ENCODE peak calls at places on chromosomes 6 and 20, in seven cellular contexts. One of them, this sample, is unnamed.

GRCh38 chr20:63775096-63775978 is 35.8 kb downstream of the SLC2A4RG start:
- DNase-seq in transverse colon: no peak
- DNase-seq in AG09309: no peak
- DNase-seq in mucosa of gallbladder: no peak
- DNase-seq in fibroblast of pulmonary artery: peak
- DNase-seq in AG10803: peak
- DNase-seq in GM10248: no peak
- DNase-seq in this sample: no peak

GRCh38 chr6:108944058-108944457 is 95.8 kb downstream of the ARMC2 start:
- DNase-seq in AG10803: no peak
- DNase-seq in mucosa of gallbladder: no peak
- DNase-seq in AG09309: no peak
- DNase-seq in transverse colon: no peak
- DNase-seq in fibroblast of pulmonary artery: peak
- DNase-seq in GM10248: no peak
- DNase-seq in this sample: no peak

GRCh38 chr6:109079981-109080380 is 14.7 kb downstream of the SESN1 start:
- DNase-seq in AG09309: no peak
- DNase-seq in fibroblast of pulmonary artery: peak
- DNase-seq in AG10803: no peak
- DNase-seq in mucosa of gallbladder: no peak
- DNase-seq in GM10248: no peak
- DNase-seq in transverse colon: no peak
- DNase-seq in this sample: no peak

GRCh38 chr6:129842137-129842536 is 19.0 kb downstream of the TMEM244 start:
- DNase-seq in AG10803: no peak
- DNase-seq in fibroblast of pulmonary artery: no peak
- DNase-seq in mucosa of gallbladder: no peak
- DNase-seq in AG09309: no peak
- DNase-seq in GM10248: no peak
- DNase-seq in transverse colon: no peak
- DNase-seq in this sample: no peak

GRCh38 chr6:7894272-7895124 is 16.1 kb downstream of the TXNDC5 start:
- DNase-seq in AG09309: peak
- DNase-seq in transverse colon: no peak
- DNase-seq in fibroblast of pulmonary artery: no peak
- DNase-seq in AG10803: peak
- DNase-seq in mucosa of gallbladder: no peak
- DNase-seq in GM10248: no peak
- DNase-seq in this sample: no peak

GRCh38 chr6:23272536-23272935 is 703.2 kb downstream of the HDGFL1 start:
- DNase-seq in mucosa of gallbladder: no peak
- DNase-seq in AG09309: no peak
- DNase-seq in AG10803: no peak
- DNase-seq in fibroblast of pulmonary artery: no peak
- DNase-seq in transverse colon: no peak
- DNase-seq in GM10248: no peak
- DNase-seq in this sample: no peak

GRCh38 chr6:129350278-129350677 is 359.7 kb downstream of the ARHGAP18 start:
- DNase-seq in fibroblast of pulmonary artery: no peak
- DNase-seq in mucosa of gallbladder: no peak
- DNase-seq in transverse colon: peak
- DNase-seq in AG10803: no peak
- DNase-seq in GM10248: no peak
- DNase-seq in AG09309: no peak
- DNase-seq in this sample: no peak

GRCh38 chr6:106253194-106253593 is 72.4 kb downstream of the ATG5 start:
- DNase-seq in fibroblast of pulmonary artery: peak
- DNase-seq in AG10803: peak
- DNase-seq in mucosa of gallbladder: no peak
- DNase-seq in AG09309: peak
- DNase-seq in GM10248: no peak
- DNase-seq in transverse colon: no peak
- DNase-seq in this sample: no peak

GRCh38 chr6:137496909-137497721 is 2.9 kb upstream of the OLIG3 start:
- DNase-seq in GM10248: no peak
- DNase-seq in AG10803: no peak
- DNase-seq in AG09309: no peak
- DNase-seq in transverse colon: no peak
- DNase-seq in mucosa of gallbladder: no peak
- DNase-seq in fibroblast of pulmonary artery: no peak
- DNase-seq in this sample: no peak

GRCh38 chr20:51451484-51451883 is 91.0 kb downstream of the NFATC2 start:
- DNase-seq in AG10803: no peak
- DNase-seq in transverse colon: no peak
- DNase-seq in GM10248: no peak
- DNase-seq in AG09309: no peak
- DNase-seq in fibroblast of pulmonary artery: no peak
- DNase-seq in mucosa of gallbladder: no peak
- DNase-seq in this sample: no peak

GRCh38 chr6:106658469-106658868 is 29.1 kb downstream of the QRSL1 start:
- DNase-seq in mucosa of gallbladder: no peak
- DNase-seq in transverse colon: no peak
- DNase-seq in fibroblast of pulmonary artery: peak
- DNase-seq in AG09309: no peak
- DNase-seq in GM10248: no peak
- DNase-seq in AG10803: no peak
- DNase-seq in this sample: no peak

GRCh38 chr6:42819803-42820508 is 38.1 kb downstream of the BICRAL start:
- DNase-seq in GM10248: no peak
- DNase-seq in transverse colon: no peak
- DNase-seq in fibroblast of pulmonary artery: peak
- DNase-seq in mucosa of gallbladder: no peak
- DNase-seq in AG10803: peak
- DNase-seq in AG09309: no peak
- DNase-seq in this sample: no peak

GRCh38 chr6:166744654-166745134 is 117.6 kb upstream of the RPS6KA2 start:
- DNase-seq in AG09309: no peak
- DNase-seq in fibroblast of pulmonary artery: no peak
- DNase-seq in mucosa of gallbladder: no peak
- DNase-seq in AG10803: no peak
- DNase-seq in transverse colon: no peak
- DNase-seq in GM10248: no peak
- DNase-seq in this sample: no peak

GRCh38 chr6:87700729-87701675 is 1.0 kb downstream of the AKIRIN2 start:
- DNase-seq in AG10803: peak
- DNase-seq in transverse colon: peak
- DNase-seq in AG09309: no peak
- DNase-seq in GM10248: peak
- DNase-seq in mucosa of gallbladder: no peak
- DNase-seq in fibroblast of pulmonary artery: peak
- DNase-seq in this sample: no peak

GRCh38 chr6:106620931-106621672 is 8.2 kb downstream of the RTN4IP1 start:
- DNase-seq in mucosa of gallbladder: no peak
- DNase-seq in AG10803: no peak
- DNase-seq in transverse colon: no peak
- DNase-seq in AG09309: peak
- DNase-seq in fibroblast of pulmonary artery: peak
- DNase-seq in GM10248: no peak
- DNase-seq in this sample: no peak

GRCh38 chr6:161418458-161418945 is 144.6 kb upstream of the AGPAT4 start:
- DNase-seq in mucosa of gallbladder: peak
- DNase-seq in transverse colon: peak
- DNase-seq in AG09309: peak
- DNase-seq in AG10803: peak
- DNase-seq in GM10248: peak
- DNase-seq in fibroblast of pulmonary artery: peak
- DNase-seq in this sample: peak

GRCh38 chr6:53984163-53984562 is 127.1 kb upstream of the MLIP start:
- DNase-seq in mucosa of gallbladder: no peak
- DNase-seq in GM10248: no peak
- DNase-seq in transverse colon: no peak
- DNase-seq in AG10803: peak
- DNase-seq in AG09309: peak
- DNase-seq in fibroblast of pulmonary artery: peak
- DNase-seq in this sample: no peak

GRCh38 chr6:88666906-88667305 is 296.5 kb downstream of the RNGTT start:
- DNase-seq in fibroblast of pulmonary artery: no peak
- DNase-seq in AG10803: no peak
- DNase-seq in AG09309: no peak
- DNase-seq in transverse colon: no peak
- DNase-seq in GM10248: no peak
- DNase-seq in mucosa of gallbladder: no peak
- DNase-seq in this sample: no peak

GRCh38 chr20:5395932-5396727 is 79.4 kb upstream of the PROKR2 start:
- DNase-seq in GM10248: no peak
- DNase-seq in mucosa of gallbladder: no peak
- DNase-seq in AG10803: no peak
- DNase-seq in AG09309: no peak
- DNase-seq in transverse colon: no peak
- DNase-seq in fibroblast of pulmonary artery: no peak
- DNase-seq in this sample: no peak

GRCh38 chr6:145963216-145964068 is 716 bp downstream of the SHPRH start:
- DNase-seq in AG10803: peak
- DNase-seq in fibroblast of pulmonary artery: peak
- DNase-seq in mucosa of gallbladder: peak
- DNase-seq in transverse colon: peak
- DNase-seq in GM10248: peak
- DNase-seq in AG09309: no peak
- DNase-seq in this sample: no peak

GRCh38 chr20:64211874-64212658 is 43.5 kb upstream of the PCMTD2 start:
- DNase-seq in fibroblast of pulmonary artery: no peak
- DNase-seq in transverse colon: no peak
- DNase-seq in mucosa of gallbladder: no peak
- DNase-seq in GM10248: no peak
- DNase-seq in AG10803: no peak
- DNase-seq in AG09309: no peak
- DNase-seq in this sample: no peak

GRCh38 chr6:44006872-44007303 is 120.4 kb downstream of the MRPL14 start:
- DNase-seq in GM10248: no peak
- DNase-seq in fibroblast of pulmonary artery: no peak
- DNase-seq in AG09309: no peak
- DNase-seq in mucosa of gallbladder: no peak
- DNase-seq in transverse colon: no peak
- DNase-seq in AG10803: no peak
- DNase-seq in this sample: no peak

GRCh38 chr6:137823826-137824501 is 43.1 kb upstream of the TNFAIP3 start:
- DNase-seq in mucosa of gallbladder: peak
- DNase-seq in AG09309: no peak
- DNase-seq in fibroblast of pulmonary artery: peak
- DNase-seq in transverse colon: peak
- DNase-seq in GM10248: no peak
- DNase-seq in AG10803: peak
- DNase-seq in this sample: no peak

GRCh38 chr6:86609549-86610388 is 327.6 kb upstream of the HTR1E start:
- DNase-seq in fibroblast of pulmonary artery: no peak
- DNase-seq in AG10803: no peak
- DNase-seq in transverse colon: no peak
- DNase-seq in mucosa of gallbladder: no peak
- DNase-seq in AG09309: no peak
- DNase-seq in GM10248: no peak
- DNase-seq in this sample: no peak

GRCh38 chr6:15763827-15764226 is 101.0 kb upstream of the DTNBP1 start:
- DNase-seq in AG09309: no peak
- DNase-seq in mucosa of gallbladder: peak
- DNase-seq in fibroblast of pulmonary artery: peak
- DNase-seq in AG10803: peak
- DNase-seq in transverse colon: peak
- DNase-seq in GM10248: no peak
- DNase-seq in this sample: no peak

GRCh38 chr6:130156908-130157307 is 65.8 kb downstream of the SAMD3 start:
- DNase-seq in AG09309: no peak
- DNase-seq in AG10803: no peak
- DNase-seq in transverse colon: no peak
- DNase-seq in fibroblast of pulmonary artery: no peak
- DNase-seq in GM10248: no peak
- DNase-seq in mucosa of gallbladder: no peak
- DNase-seq in this sample: no peak

GRCh38 chr6:27370391-27370790 is 18.2 kb upstream of the ZNF391 start:
- DNase-seq in mucosa of gallbladder: no peak
- DNase-seq in AG10803: no peak
- DNase-seq in transverse colon: no peak
- DNase-seq in GM10248: no peak
- DNase-seq in fibroblast of pulmonary artery: no peak
- DNase-seq in AG09309: no peak
- DNase-seq in this sample: no peak